ENCODE peak calls at places on chromosomes 11 and 22, in nine cellular contexts. U is dorsolateral prefrontal cortex; X is cardiac muscle cell; E is SJSA1; V is transverse colon; Y is CD8-positive, alpha-beta T cell; J is HepG2; I is tibial artery; G is BJ. M is an unnamed sample. For H3K27me3, the result is how much of the 10 kb centered on the place peaks cover.

GRCh38 chr11:551596-551995 is 8.9 kb downstream of the LMNTD2 start:
- DNase-seq in X (no peak), I (no peak), G (no peak), Y (no peak), U (no peak), V (no peak), J (no peak), E (no peak), M (no peak)

GRCh38 chr11:109838034-109838433 is 255.2 kb upstream of the ZC3H12C start:
- DNase-seq in E (no peak), V (no peak), U (no peak), I (no peak), J (no peak), G (no peak), X (no peak), Y (no peak), M (no peak)

GRCh38 chr11:66055021-66055420 is 2.9 kb downstream of the SF3B2 start:
- DNase-seq in X (no peak), V (no peak), E (no peak), U (no peak), J (no peak), G (no peak), I (no peak), Y (no peak), M (no peak)

GRCh38 chr22:45997775-45998637 is 21.0 kb upstream of the WNT7B start:
- DNase-seq in E (no peak), X (no peak), J (no peak), V (no peak), Y (peak), I (no peak), G (no peak), U (peak), M (no peak)

GRCh38 chr11:102421262-102421661 is 31.3 kb downstream of the TMEM123 start:
- DNase-seq in I (no peak), J (no peak), Y (no peak), E (no peak), U (no peak), V (no peak), X (no peak), G (no peak), M (no peak)

GRCh38 chr11:115349427-115349826 is 154.8 kb downstream of the CADM1 start:
- DNase-seq in E (no peak), U (no peak), J (no peak), I (no peak), G (no peak), Y (no peak), V (no peak), X (no peak), M (no peak)

GRCh38 chr22:38314992-38315800 is 2.0 kb downstream of the CSNK1E start:
- DNase-seq in Y (peak), X (peak), V (peak), G (no peak), J (no peak), U (peak), E (peak), I (peak), M (no peak)

GRCh38 chr22:19105867-19106802 is 16.1 kb downstream of the DGCR2 start:
- DNase-seq in G (no peak), J (no peak), I (peak), U (no peak), X (no peak), V (no peak), Y (peak), E (no peak), M (no peak)

GRCh38 chr22:42820075-42820763 is 36.9 kb downstream of the ARFGAP3 start:
- DNase-seq in U (no peak), Y (no peak), G (peak), X (peak), I (no peak), E (peak), J (no peak), V (no peak), M (no peak)

GRCh38 chr11:22044126-22044525 is 148.8 kb upstream of the ANO5 start:
- DNase-seq in X (no peak), Y (no peak), I (no peak), E (no peak), V (no peak), U (no peak), G (no peak), J (no peak), M (no peak)

GRCh38 chr11:73531386-73531785 is 66.5 kb downstream of the FAM168A start:
- DNase-seq in V (no peak), X (no peak), E (no peak), U (no peak), J (no peak), I (no peak), G (no peak), Y (no peak), M (no peak)

GRCh38 chr11:73528420-73528819 is 69.5 kb downstream of the FAM168A start:
- DNase-seq in U (no peak), V (no peak), Y (no peak), E (no peak), I (no peak), X (no peak), G (no peak), J (no peak), M (no peak)

GRCh38 chr11:73528877-73529530 is 68.9 kb downstream of the FAM168A start:
- DNase-seq in I (no peak), J (no peak), X (no peak), E (no peak), U (no peak), V (no peak), G (no peak), Y (no peak), M (no peak)

GRCh38 chr11:73528013-73528412 is 69.9 kb downstream of the FAM168A start:
- DNase-seq in Y (no peak), J (no peak), U (no peak), E (no peak), G (no peak), V (no peak), X (no peak), I (no peak), M (no peak)

GRCh38 chr11:73530109-73530508 is 67.8 kb downstream of the FAM168A start:
- DNase-seq in X (no peak), G (no peak), V (no peak), U (no peak), I (no peak), Y (no peak), E (no peak), J (no peak), M (no peak)
- H3K27me3 ChIP-seq in X (under half), G (under half), V (under half), U (under half), I (under half), Y (under half), E (under half), J (under half), M (under half)

DNA sequence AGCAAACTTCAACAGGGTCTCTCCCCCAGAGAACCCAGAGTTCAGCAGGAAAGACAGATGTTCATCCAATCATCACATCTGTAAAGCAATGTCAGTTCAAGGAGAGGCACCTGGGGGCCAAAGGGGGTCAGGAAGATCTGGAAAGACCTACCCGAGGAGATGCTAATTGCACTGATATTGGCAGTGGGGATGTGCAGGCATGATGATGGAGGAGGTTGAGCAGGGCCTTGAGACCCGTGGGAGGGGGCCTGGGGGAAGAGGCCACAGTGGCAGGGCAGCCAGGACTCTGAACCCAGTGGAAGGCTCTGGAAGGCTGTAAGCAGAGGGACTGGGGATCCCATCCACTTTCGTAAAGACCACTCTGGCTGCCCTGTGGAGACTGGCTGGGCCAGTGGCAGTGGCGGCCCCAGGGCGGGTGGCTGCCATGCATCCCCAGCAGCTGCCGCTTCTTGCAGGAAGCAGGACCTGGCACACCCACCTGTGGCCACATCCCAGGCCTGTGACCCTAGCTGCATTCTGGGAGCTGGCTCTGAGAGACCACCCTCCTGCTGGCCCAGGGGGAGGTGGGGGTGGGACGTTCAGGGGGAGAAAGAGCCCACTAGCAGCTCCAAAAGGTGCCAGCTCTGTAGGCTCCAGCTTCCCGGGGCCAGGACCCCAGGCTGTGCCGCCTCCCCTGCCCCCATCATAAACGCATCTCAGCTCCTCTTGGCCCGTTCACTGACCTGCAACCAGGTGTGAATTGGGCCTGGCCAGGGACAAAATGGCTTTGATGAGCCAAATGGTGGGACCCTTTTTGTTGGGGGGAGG is 59.9 kb upstream of the FGF3 start:
- DNase-seq in X (no peak), E (no peak), U (peak), Y (no peak), V (peak), I (peak), G (no peak), J (no peak), M (no peak)
- H3K27me3 ChIP-seq in X (under half), E (under half), U (under half), Y (under half), V (under half), I (under half), G (under half), J (under half), M (under half)

GRCh38 chr11:7115775-7116174 is 27.0 kb downstream of the RBMXL2 start:
- DNase-seq in G (no peak), I (no peak), E (no peak), U (no peak), Y (no peak), X (no peak), J (no peak), V (no peak), M (no peak)

DNA sequence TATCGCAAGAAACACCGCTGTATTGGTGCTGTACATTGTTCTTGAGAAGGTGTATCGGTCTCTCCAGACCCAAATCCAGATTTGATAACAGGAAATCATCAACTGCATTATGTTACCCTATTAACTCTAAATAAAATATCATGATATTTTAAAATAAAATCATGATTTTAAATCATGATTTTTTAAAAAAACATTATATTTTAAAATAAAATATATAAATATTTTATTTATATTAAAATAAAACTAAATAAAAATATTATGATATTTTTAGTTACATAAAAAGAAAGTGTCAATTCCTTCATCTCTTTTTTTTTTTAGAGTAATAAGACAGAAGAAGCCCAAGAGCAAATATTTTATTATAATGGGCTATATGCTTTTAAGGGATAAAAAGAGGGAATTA is 27.6 kb downstream of the RBMXL2 start:
- DNase-seq in Y (no peak), I (no peak), J (no peak), U (no peak), X (no peak), V (no peak), G (no peak), E (no peak), M (no peak)
- H3K27me3 ChIP-seq in Y (under half), I (under half), J (under half), U (under half), X (under half), V (under half), G (under half), E (under half), M (under half)

DNA sequence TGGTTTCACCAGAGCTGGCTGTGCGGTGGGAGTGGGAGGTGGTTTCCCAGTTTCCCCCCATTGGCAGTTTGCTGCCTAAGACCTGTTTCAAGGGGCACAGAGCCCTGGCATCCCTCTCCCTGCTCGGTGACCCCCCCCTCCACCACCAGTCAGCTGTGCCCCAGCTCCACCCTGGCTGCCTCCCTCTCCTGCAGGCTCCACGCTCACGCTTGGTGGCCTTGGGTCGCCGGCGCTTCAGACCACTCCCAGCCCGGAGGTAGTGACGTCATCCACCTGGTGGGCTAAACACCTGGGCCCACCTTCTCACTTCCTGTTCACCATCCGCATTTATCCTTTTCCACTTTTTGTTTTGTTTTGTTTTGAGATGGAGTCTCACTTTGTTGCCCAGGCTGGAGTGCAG is 7.8 kb downstream of the GAL start:
- DNase-seq in V (no peak), G (no peak), I (no peak), Y (no peak), J (no peak), E (no peak), X (no peak), U (no peak), M (no peak)
- H3K27me3 ChIP-seq in V (under half), G (under half), I (under half), Y (under half), J (under half), E (under half), X (under half), U (under half), M (under half)

DNA sequence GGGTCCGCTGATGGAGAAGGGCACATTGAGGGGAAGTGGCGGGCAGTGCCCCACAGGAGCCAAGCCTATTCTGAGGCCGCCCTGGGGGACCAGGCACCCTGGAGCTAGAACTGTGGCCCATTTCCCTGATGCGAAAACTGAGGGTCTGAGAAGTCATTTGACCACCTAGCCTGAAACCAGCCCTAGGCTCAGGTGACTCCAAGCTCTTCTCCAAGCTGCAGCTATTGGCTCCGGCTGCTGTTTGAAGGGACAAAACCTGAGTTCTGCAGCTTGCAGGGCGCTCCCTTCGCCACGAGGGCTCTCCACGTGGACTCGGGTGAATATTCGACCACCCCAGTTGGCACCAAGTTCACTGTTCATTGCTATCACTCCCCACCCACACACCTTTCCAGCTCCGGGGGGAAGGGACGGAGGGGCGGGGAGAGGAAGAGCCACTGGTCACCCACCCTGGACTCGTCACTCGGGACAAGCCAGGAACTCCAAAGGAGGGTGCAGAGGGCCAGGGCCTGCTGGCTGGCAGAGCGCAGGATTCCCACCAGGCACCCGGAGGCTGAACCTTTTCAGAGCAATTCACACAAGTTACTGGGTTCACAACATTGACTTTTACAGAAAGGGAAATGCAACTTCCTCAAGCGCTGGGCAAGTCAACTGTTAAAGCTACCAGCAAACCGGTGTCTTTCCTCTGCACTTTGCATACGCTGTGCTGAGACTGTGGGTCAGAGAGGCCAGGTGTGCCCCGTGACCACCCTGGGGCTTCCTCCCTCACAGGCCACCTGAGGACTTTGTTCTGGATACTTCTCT is 1.1 kb upstream of the RAC2 start:
- DNase-seq in J (no peak), Y (no peak), I (no peak), E (no peak), U (peak), G (no peak), V (peak), X (no peak), M (no peak)
- H3K27me3 ChIP-seq in J (under half), Y (under half), I (under half), E (under half), U (under half), G (under half), V (under half), X (under half), M (half or more)

GRCh38 chr11:129590030-129590752 is 214.5 kb downstream of the BARX2 start:
- DNase-seq in Y (no peak), X (no peak), G (no peak), U (no peak), I (no peak), E (no peak), J (no peak), V (no peak), M (no peak)

GRCh38 chr11:129591527-129591926 is 215.9 kb downstream of the BARX2 start:
- DNase-seq in U (no peak), J (no peak), Y (no peak), I (no peak), X (no peak), E (no peak), V (no peak), G (no peak), M (no peak)

GRCh38 chr11:129593098-129593497 is 217.4 kb downstream of the BARX2 start:
- DNase-seq in I (no peak), U (no peak), E (no peak), Y (no peak), G (no peak), J (no peak), V (no peak), X (no peak), M (no peak)

GRCh38 chr11:129590753-129591475 is 215.3 kb downstream of the BARX2 start:
- DNase-seq in V (no peak), J (no peak), Y (no peak), E (no peak), X (no peak), I (no peak), G (no peak), U (no peak), M (no peak)

DNA sequence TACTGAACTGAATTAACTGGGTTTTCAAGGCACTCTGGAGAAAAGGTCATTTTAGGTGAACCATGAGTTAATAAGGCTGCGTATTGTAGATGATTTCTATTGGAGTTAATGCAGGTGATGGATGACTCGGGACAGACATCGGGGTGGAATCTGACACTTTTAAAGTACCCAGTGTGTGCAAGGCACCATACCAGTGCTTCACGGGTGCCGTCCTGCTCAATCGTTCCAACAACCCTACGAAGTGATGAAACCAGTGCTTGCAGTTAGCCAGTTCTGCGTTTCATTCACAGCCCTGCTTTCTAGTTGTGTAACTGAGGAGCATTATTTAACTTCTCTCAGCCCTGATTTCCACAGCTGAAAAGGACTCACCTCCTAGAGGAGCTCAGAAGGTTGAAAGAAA is 216.5 kb downstream of the BARX2 start:
- DNase-seq in J (no peak), E (no peak), V (no peak), U (no peak), X (no peak), G (no peak), Y (no peak), I (no peak), M (no peak)
- H3K27me3 ChIP-seq in J (under half), E (under half), V (under half), U (under half), X (under half), G (under half), Y (under half), I (under half), M (under half)

GRCh38 chr22:32465661-32466060 is 1.4 kb upstream of the BPIFC start:
- DNase-seq in Y (no peak), I (no peak), J (no peak), E (no peak), U (no peak), X (no peak), G (no peak), V (no peak), M (no peak)
- H3K27me3 ChIP-seq in Y (under half), I (under half), J (under half), E (under half), U (under half), X (half or more), G (under half), V (under half), M (under half)

M was measured in tibial nerve.